ENCODE peak calls at places on chromosomes 2 and 18, in nine cellular contexts. I is NCI-H1694 treated with DMSO at 0.1 percent for 48 hours; H is heart right ventricle; O is stimulated activated CD4-positive, alpha-beta T cell treated with anti-CD3 and anti-CD28 coated beads, Interleukin-1b, Interleukin-23, amount 100 ng/mL, for 48 hours; T is H9; P is activated CD8-positive, alpha-beta memory T cell treated with anti-CD3 and anti-CD28 coated beads for 1 hour; F is HFFc6; R is endothelial cell; M is NCI-H524 treated with DMSO at 0.1 percent for 48 hours. J is an unnamed sample.

GRCh38 chr2:171523339-171523931 is 1.2 kb downstream of the CYBRD1 start:
- DNase-seq in I (peak), H (peak), O (peak), T (peak), P (no peak), F (peak), R (peak), M (peak), J (peak)

GRCh38 chr2:208256192-208256782 is 1.4 kb upstream of the IDH1 start:
- DNase-seq in I (no peak), H (no peak), O (no peak), T (no peak), P (no peak), F (no peak), R (no peak), M (no peak), J (no peak)

GRCh38 chr2:169131587-169132512 is 62.5 kb downstream of the DHRS9 start:
- DNase-seq in I (peak), H (no peak), O (no peak), T (no peak), P (no peak), F (peak), R (no peak), M (peak), J (no peak)

GRCh38 chr2:127620867-127621266 is 25.1 kb upstream of the GPR17 start:
- DNase-seq in I (no peak), H (no peak), O (no peak), T (no peak), P (no peak), F (no peak), R (no peak), M (no peak), J (no peak)

GRCh38 chr18:48932822-48933510 is 17.8 kb downstream of the SMAD7 start:
- DNase-seq in I (no peak), H (peak), O (no peak), T (no peak), P (no peak), F (no peak), R (no peak), M (no peak), J (no peak)

GRCh38 chr2:9408641-9409151 is 14.6 kb downstream of the ITGB1BP1 start:
- DNase-seq in I (peak), H (no peak), O (no peak), T (no peak), P (no peak), F (no peak), R (no peak), M (peak), J (no peak)

GRCh38 chr2:208097801-208098200 is 26.5 kb downstream of the CRYGD start:
- DNase-seq in I (no peak), H (no peak), O (no peak), T (no peak), P (no peak), F (no peak), R (no peak), M (no peak), J (no peak)

GRCh38 chr18:35479911-35480586 is 17.7 kb downstream of the INO80C start:
- DNase-seq in I (no peak), H (no peak), O (no peak), T (no peak), P (no peak), F (no peak), R (no peak), M (no peak), J (no peak)

GRCh38 chr2:150916997-150917396 is 344.7 kb downstream of the RBM43 start:
- DNase-seq in I (no peak), H (no peak), O (no peak), T (no peak), P (no peak), F (peak), R (no peak), M (no peak), J (no peak)

GRCh38 chr2:40760071-40760666 is 308.3 kb upstream of the SLC8A1 start:
- DNase-seq in I (peak), H (peak), O (no peak), T (peak), P (no peak), F (peak), R (peak), M (no peak), J (peak)

GRCh38 chr2:111688501-111688900 is 195.5 kb downstream of the ANAPC1 start:
- DNase-seq in I (no peak), H (no peak), O (no peak), T (no peak), P (no peak), F (no peak), R (no peak), M (no peak), J (no peak)

GRCh38 chr18:48711651-48712486 is 173.0 kb downstream of the CTIF start:
- DNase-seq in I (peak), H (peak), O (no peak), T (peak), P (no peak), F (peak), R (peak), M (no peak), J (no peak)

GRCh38 chr2:44168684-44169154 is at the start of gene PPM1B:
- DNase-seq in I (no peak), H (no peak), O (peak), T (no peak), P (peak), F (no peak), R (peak), M (no peak), J (no peak)

GRCh38 chr2:179098080-179098689 is 48.2 kb upstream of the CCDC141 start:
- DNase-seq in I (no peak), H (no peak), O (no peak), T (no peak), P (no peak), F (no peak), R (no peak), M (no peak), J (no peak)

GRCh38 chr2:54755641-54756326 is 32.3 kb downstream of the EML6 start:
- DNase-seq in I (no peak), H (no peak), O (no peak), T (no peak), P (no peak), F (no peak), R (no peak), M (no peak), J (no peak)

GRCh38 chr2:238654479-238654878 is 193.4 kb upstream of the TWIST2 start:
- DNase-seq in I (no peak), H (no peak), O (no peak), T (no peak), P (no peak), F (no peak), R (no peak), M (no peak), J (no peak)

GRCh38 chr2:216478151-216478550 is 20.5 kb upstream of the RPL37A start:
- DNase-seq in I (no peak), H (no peak), O (peak), T (no peak), P (no peak), F (peak), R (no peak), M (no peak), J (no peak)

GRCh38 chr2:225056330-225057073 is 14.2 kb upstream of the DOCK10 start:
- DNase-seq in I (no peak), H (no peak), O (no peak), T (no peak), P (no peak), F (peak), R (no peak), M (no peak), J (no peak)

GRCh38 chr2:186349508-186349907 is 136.6 kb upstream of the ZC3H15 start:
- DNase-seq in I (no peak), H (no peak), O (no peak), T (no peak), P (no peak), F (peak), R (no peak), M (no peak), J (peak)

GRCh38 chr2:178700922-178701342 is 106.3 kb downstream of the TTN start:
- DNase-seq in I (peak), H (no peak), O (no peak), T (no peak), P (no peak), F (no peak), R (no peak), M (no peak), J (no peak)

GRCh38 chr2:162261032-162261945 is 18.0 kb upstream of the FAP start:
- DNase-seq in I (no peak), H (peak), O (no peak), T (no peak), P (no peak), F (peak), R (peak), M (no peak), J (peak)

GRCh38 chr2:149984311-149984710 is 396.7 kb upstream of the MMADHC start:
- DNase-seq in I (no peak), H (no peak), O (no peak), T (no peak), P (no peak), F (no peak), R (no peak), M (no peak), J (no peak)

GRCh38 chr2:241896746-241897201 is 27.2 kb downstream of the RTP5 start:
- DNase-seq in I (no peak), H (no peak), O (no peak), T (no peak), P (no peak), F (no peak), R (no peak), M (no peak), J (no peak)

GRCh38 chr18:26088482-26088881 is 1.9 kb downstream of the SS18 start:
- DNase-seq in I (no peak), H (no peak), O (no peak), T (no peak), P (no peak), F (no peak), R (no peak), M (no peak), J (no peak)

GRCh38 chr18:45528712-45529336 is 86.5 kb upstream of the SLC14A2 start:
- DNase-seq in I (no peak), H (no peak), O (no peak), T (no peak), P (no peak), F (no peak), R (no peak), M (no peak), J (no peak)

GRCh38 chr2:96336104-96336775 is 674 bp downstream of the NCAPH start:
- DNase-seq in I (no peak), H (no peak), O (no peak), T (no peak), P (no peak), F (no peak), R (no peak), M (no peak), J (no peak)

GRCh38 chr2:18267501-18267900 is 293.0 kb downstream of the RDH14 start:
- DNase-seq in I (no peak), H (no peak), O (no peak), T (no peak), P (no peak), F (no peak), R (no peak), M (no peak), J (no peak)

GRCh38 chr2:130805613-130806012 is 31.1 kb upstream of the ARHGEF4 start:
- DNase-seq in I (no peak), H (no peak), O (no peak), T (no peak), P (no peak), F (no peak), R (no peak), M (no peak), J (no peak)

GRCh38 chr2:231604101-231604684 is 11.5 kb downstream of the TEX44 start:
- DNase-seq in I (no peak), H (peak), O (no peak), T (no peak), P (peak), F (peak), R (no peak), M (no peak), J (no peak)

GRCh38 chr2:9950521-9951271 is 797 bp upstream of the GRHL1 start:
- DNase-seq in I (peak), H (peak), O (peak), T (peak), P (no peak), F (no peak), R (peak), M (no peak), J (no peak)

GRCh38 chr2:101330253-101330921 is 21.9 kb upstream of the RNF149 start:
- DNase-seq in I (no peak), H (peak), O (peak), T (peak), P (no peak), F (no peak), R (peak), M (no peak), J (no peak)

GRCh38 chr2:175855794-175856453 is 146.1 kb downstream of the LNPK start:
- DNase-seq in I (peak), H (peak), O (no peak), T (no peak), P (no peak), F (peak), R (no peak), M (peak), J (no peak)

GRCh38 chr18:34357944-34358580 is 133.3 kb upstream of the NOL4 start:
- DNase-seq in I (no peak), H (no peak), O (no peak), T (no peak), P (no peak), F (no peak), R (no peak), M (no peak), J (no peak)

GRCh38 chr2:110827518-110827917 is 95.1 kb downstream of the ACOXL start:
- DNase-seq in I (no peak), H (no peak), O (no peak), T (no peak), P (no peak), F (no peak), R (no peak), M (no peak), J (no peak)

GRCh38 chr2:100733344-100734187 is 86.4 kb upstream of the NPAS2 start:
- DNase-seq in I (no peak), H (peak), O (no peak), T (peak), P (no peak), F (no peak), R (no peak), M (no peak), J (peak)